ENCODE peak calls at places on chromosome 1, in five cellular contexts. Q is psoas muscle, S is right cardiac atrium, A is heart left ventricle, L is NCI-H774. O is an unnamed sample.

GRCh38 chr1:154866995-154867795 is 2.9 kb downstream of the KCNN3 start:
- DNase-seq in Q (peak; percentile 67), S (no peak), A (no peak), L (no peak), O (no peak)

GRCh38 chr1:84709175-84709574 is 18.9 kb upstream of the SSX2IP start:
- DNase-seq in Q (no peak), S (no peak), A (no peak), L (no peak), O (no peak)

GRCh38 chr1:167791281-167792209 is 69.8 kb downstream of the MPZL1 start:
- DNase-seq in Q (peak; percentile 43), S (no peak), A (no peak), L (no peak), O (no peak)

GRCh38 chr1:54973205-54973921 is 7.1 kb upstream of the TMEM61 start:
- DNase-seq in Q (peak; percentile 55), S (peak; percentile 79), A (no peak), L (peak; percentile 44), O (no peak)

GRCh38 chr1:41656088-41656487 is 171.6 kb upstream of the EDN2 start:
- DNase-seq in Q (no peak), S (no peak), A (no peak), L (no peak), O (no peak)

GRCh38 chr1:230139306-230139705 is 72.3 kb downstream of the GALNT2 start:
- DNase-seq in Q (no peak), S (no peak), A (no peak), L (no peak), O (no peak)

GRCh38 chr1:33176362-33176850 is 5.4 kb downstream of the TRIM62 start:
- DNase-seq in Q (peak; percentile 84), S (no peak), A (no peak), L (no peak), O (no peak)

GRCh38 chr1:53982034-53982761 is 35.8 kb downstream of the LDLRAD1 start:
- DNase-seq in Q (peak; percentile 30), S (peak; percentile 55), A (no peak), L (no peak), O (no peak)

GRCh38 chr1:48007044-48007443 is 9.9 kb upstream of the TRABD2B start:
- DNase-seq in Q (no peak), S (no peak), A (no peak), L (no peak), O (no peak)

GRCh38 chr1:203084588-203085527 is 954 bp downstream of the MYOG start:
- DNase-seq in Q (peak; percentile 68), S (no peak), A (no peak), L (no peak), O (peak; percentile 6)

GRCh38 chr1:112540395-112540794 is 31.6 kb downstream of the WNT2B start:
- DNase-seq in Q (no peak), S (no peak), A (no peak), L (no peak), O (no peak)

GRCh38 chr1:112706505-112707216 is at the start of gene RHOC:
- DNase-seq in Q (peak; percentile 76), S (peak; percentile 91), A (peak; percentile 89), L (peak; percentile 77), O (no peak)

GRCh38 chr1:153246825-153247224 is 12.7 kb upstream of the LORICRIN start:
- DNase-seq in Q (no peak), S (no peak), A (no peak), L (no peak), O (no peak)

GRCh38 chr1:36570478-36571060 is 87.9 kb upstream of the CSF3R start:
- DNase-seq in Q (no peak), S (no peak), A (no peak), L (no peak), O (no peak)